ENCODE peak calls at places on chromosomes 11 and 22, in nine cellular contexts. G is cardiac muscle cell, A is endothelial cell, Z is left ventricle myocardium inferior, L is progenitor cell of endocrine pancreas, E is fibroblast of lung, M is kidney epithelial cell, N is AG09319, J is activated B cell treated with CpG ODN at 0.5 μM for 24 hours. O is an unnamed sample.

GRCh38 chr11:122746050-122746478 is 90.5 kb downstream of the UBASH3B start:
- DNase-seq in Z (no peak), A (no peak), N (no peak), M (no peak), L (no peak), G (no peak), J (peak), E (no peak), O (no peak)

GRCh38 chr11:93080146-93080759 is 110.8 kb downstream of the MTNR1B start:
- DNase-seq in Z (no peak), E (no peak), G (no peak), J (no peak), M (no peak), L (no peak), N (no peak), A (no peak), O (no peak)

GRCh38 chr11:16612234-16612571 is 126.2 kb upstream of the C11orf58 start:
- DNase-seq in Z (no peak), E (no peak), G (no peak), N (no peak), M (no peak), L (no peak), A (no peak), J (no peak), O (no peak)

GRCh38 chr11:65726660-65727059 is 6.1 kb upstream of the RNASEH2C start:
- DNase-seq in E (no peak), M (no peak), G (no peak), A (no peak), N (no peak), L (no peak), J (no peak), Z (no peak), O (no peak)

GRCh38 chr22:48489551-48490512 is 1337.8 kb downstream of the BRD1 start:
- DNase-seq in Z (no peak), G (peak), A (peak), N (no peak), L (no peak), M (no peak), J (no peak), E (peak), O (peak)

GRCh38 chr11:67438121-67438902 is 830 bp upstream of the PTPRCAP start:
- DNase-seq in Z (no peak), L (no peak), G (no peak), N (no peak), M (no peak), A (no peak), J (peak), E (no peak), O (peak)

GRCh38 chr22:31734512-31734911 is 15.4 kb downstream of the PRR14L start:
- DNase-seq in G (no peak), Z (no peak), M (no peak), A (no peak), E (peak), N (no peak), L (no peak), J (no peak), O (no peak)

GRCh38 chr11:34395916-34396555 is 38.2 kb upstream of the ABTB2 start:
- DNase-seq in A (no peak), M (no peak), N (peak), Z (no peak), J (no peak), L (no peak), G (no peak), E (peak), O (no peak)

GRCh38 chr22:22803285-22803853 is 84.2 kb upstream of the IGLL5 start:
- DNase-seq in M (no peak), J (no peak), A (no peak), E (no peak), Z (no peak), L (no peak), N (no peak), G (no peak), O (no peak)

GRCh38 chr11:14341968-14342367 is 17.0 kb downstream of the RRAS2 start:
- DNase-seq in A (no peak), J (no peak), L (no peak), G (no peak), E (no peak), Z (no peak), M (no peak), N (no peak), O (no peak)
- TF ChIP-seq CTCF in A (no peak), J (no peak), L (no peak), G (no peak), E (no peak), Z (no peak), M (no peak), N (no peak), O (no peak)

DNA sequence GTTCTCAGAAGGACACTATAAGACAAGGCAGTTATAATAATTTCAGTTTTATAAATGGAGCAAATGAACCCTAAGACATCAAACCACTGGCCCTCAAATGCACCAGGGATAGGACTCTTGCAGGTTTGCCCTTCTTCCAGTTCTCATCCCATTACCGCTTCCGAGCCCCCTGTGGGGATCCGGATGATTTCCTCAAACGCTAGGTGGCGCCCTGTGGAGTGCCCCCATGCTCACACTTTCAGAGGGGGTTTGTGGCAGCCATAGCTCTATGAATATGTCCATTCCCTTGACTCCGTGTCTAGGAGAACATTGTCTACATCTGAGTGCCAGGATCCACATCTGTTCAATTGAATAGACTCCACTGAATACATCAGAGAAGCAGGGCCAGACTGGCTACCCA is 816.3 kb downstream of the NTM start:
- DNase-seq in N (no peak), E (no peak), Z (no peak), L (no peak), M (no peak), G (peak), J (no peak), A (peak), O (peak)
- TF ChIP-seq CTCF in N (peak), E (peak), Z (peak), L (peak), M (peak), G (peak), J (no peak), A (peak), O (peak)

GRCh38 chr11:115215694-115216615 is 288.3 kb downstream of the CADM1 start:
- DNase-seq in E (no peak), M (no peak), Z (no peak), J (no peak), A (peak), G (no peak), L (no peak), N (no peak), O (peak)

GRCh38 chr11:115219378-115219777 is 284.8 kb downstream of the CADM1 start:
- DNase-seq in L (no peak), E (no peak), N (no peak), G (peak), J (no peak), Z (no peak), M (no peak), A (no peak), O (no peak)

GRCh38 chr11:115214644-115215305 is 289.4 kb downstream of the CADM1 start:
- DNase-seq in A (no peak), L (no peak), E (no peak), M (no peak), G (no peak), Z (no peak), N (no peak), J (no peak), O (no peak)

GRCh38 chr11:115220423-115220822 is 283.8 kb downstream of the CADM1 start:
- DNase-seq in N (no peak), A (no peak), Z (no peak), J (no peak), L (no peak), G (no peak), E (no peak), M (no peak), O (no peak)

GRCh38 chr11:115217726-115218311 is 286.4 kb downstream of the CADM1 start:
- DNase-seq in Z (no peak), A (no peak), M (no peak), J (no peak), N (no peak), G (no peak), E (peak), L (no peak), O (no peak)
- TF ChIP-seq CTCF in Z (no peak), A (no peak), M (no peak), J (no peak), N (no peak), G (no peak), E (no peak), L (no peak), O (no peak)

GRCh38 chr22:34410111-34410510 is 489.8 kb upstream of the LARGE1 start:
- DNase-seq in A (no peak), J (no peak), E (no peak), G (no peak), M (no peak), L (no peak), Z (no peak), N (no peak), O (no peak)

GRCh38 chr22:34416321-34416900 is 496.1 kb upstream of the LARGE1 start:
- DNase-seq in L (no peak), N (no peak), E (no peak), M (no peak), G (no peak), Z (no peak), A (no peak), J (no peak), O (no peak)

DNA sequence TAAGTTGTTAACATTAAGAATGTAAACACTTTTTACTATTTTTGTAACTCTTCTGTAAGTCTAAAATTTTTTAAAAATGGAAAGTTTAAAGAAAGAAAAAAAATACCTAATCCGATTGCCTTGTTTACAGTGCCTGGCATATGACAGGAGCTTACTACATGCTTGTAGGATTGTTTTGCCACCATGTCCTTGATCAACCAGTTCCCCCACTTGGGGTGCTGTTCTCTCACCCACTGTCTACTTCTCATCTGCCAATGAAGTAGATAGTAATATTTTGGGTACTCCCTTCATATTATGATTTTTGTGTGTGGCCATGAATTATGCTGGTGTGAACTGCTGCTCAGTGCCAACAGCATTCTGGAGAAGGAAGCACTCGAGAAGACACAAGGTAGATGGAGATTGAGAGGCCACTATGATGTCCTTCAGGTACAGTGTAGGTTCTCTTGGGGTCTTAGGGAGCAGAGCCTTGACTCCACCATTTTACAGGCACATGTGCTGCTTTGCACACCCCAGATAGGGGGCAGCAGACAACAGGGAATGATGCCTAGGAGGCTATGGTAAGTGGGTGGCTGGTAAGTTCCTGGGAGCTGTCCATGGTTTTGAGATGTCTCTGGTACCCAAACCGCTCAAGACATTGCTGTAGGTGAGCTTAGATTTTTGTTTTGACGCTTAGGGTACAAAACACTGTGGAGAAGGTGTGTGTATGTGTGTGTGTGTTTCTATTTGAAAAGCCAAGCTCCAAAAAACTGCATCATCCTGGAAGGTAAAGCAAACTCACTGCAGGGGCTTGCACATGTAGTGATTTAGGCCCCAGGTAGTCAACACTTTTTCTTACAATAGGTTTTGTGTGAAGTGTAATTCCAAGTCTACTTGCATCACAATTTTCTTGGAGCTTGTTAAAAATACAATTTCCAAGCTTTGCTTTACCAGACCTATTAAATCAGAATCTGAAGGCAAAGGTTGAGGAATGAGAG is 494.5 kb upstream of the LARGE1 start:
- DNase-seq in E (peak), Z (no peak), N (no peak), A (peak), J (no peak), L (peak), G (peak), M (peak), O (peak)
- TF ChIP-seq CTCF in E (no peak), Z (peak), N (no peak), A (no peak), J (no peak), L (peak), G (no peak), M (peak), O (peak)

DNA sequence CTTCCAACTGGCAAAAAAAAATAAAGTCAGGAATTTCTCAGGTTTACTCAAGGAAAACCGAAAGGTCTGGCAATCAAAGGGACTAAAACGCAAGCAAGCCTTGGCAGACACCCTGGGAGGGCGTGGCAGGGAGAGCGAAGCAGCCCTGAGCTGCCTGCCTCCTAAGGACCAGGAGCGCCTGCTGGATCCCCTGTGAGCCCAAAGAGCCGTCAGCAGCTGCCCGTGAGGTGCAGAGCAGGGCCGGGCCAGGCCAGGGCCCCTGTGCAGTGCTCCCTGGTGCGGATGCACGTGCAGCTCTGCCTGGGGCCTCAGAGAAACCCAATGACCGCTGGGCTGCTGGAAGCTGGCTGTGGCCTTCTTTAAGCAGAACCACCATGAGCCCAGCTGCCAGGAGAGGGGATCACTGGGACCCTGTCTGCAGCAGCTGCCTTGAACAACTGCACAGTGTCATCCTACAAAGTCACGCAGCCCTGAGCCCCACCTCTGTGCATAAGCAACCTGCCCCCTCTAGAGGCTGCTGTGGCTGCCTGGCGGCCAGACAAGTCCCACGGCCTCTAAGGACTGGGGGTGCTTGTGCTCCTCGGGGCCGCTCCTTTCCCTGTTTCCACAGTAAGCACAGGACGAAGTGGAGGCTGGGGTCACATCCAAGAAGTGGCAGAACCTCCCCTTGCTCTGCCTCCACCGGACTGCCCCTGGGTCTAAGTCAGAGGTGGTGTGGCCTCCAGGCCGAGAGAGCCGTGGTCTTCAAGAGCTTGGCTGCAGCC is 29.2 kb upstream of the COMT start:
- DNase-seq in E (no peak), L (no peak), G (no peak), Z (no peak), J (no peak), A (no peak), M (no peak), N (no peak), O (no peak)
- TF ChIP-seq CTCF in E (no peak), L (peak), G (no peak), Z (no peak), J (no peak), A (no peak), M (no peak), N (no peak), O (no peak)

O was measured in glutamatergic neuron.